ENCODE peak calls at places on chromosomes 3 and 15, in nine cellular contexts. D, P, M, R, T, I, L, A and V are unnamed samples.
A peak's percentile ranks its signal among the peaks of the same experiment; 100 is the strongest.

GRCh38 chr3:159886050-159886449 is 102.6 kb upstream of the IL12A start:
- DNase-seq in R (no peak), A (no peak), M (no peak), P (no peak), T (no peak), I (no peak), D (no peak), L (no peak), V (no peak)

GRCh38 chr3:57166660-57167059 is 1.5 kb upstream of the IL17RD start:
- DNase-seq in P (no peak), A (no peak), D (no peak), L (no peak), M (no peak), T (no peak), I (no peak), R (no peak), V (no peak)

GRCh38 chr3:132563409-132564074 is 33.5 kb upstream of the ACKR4 start:
- DNase-seq in R (no peak), I (no peak), L (no peak), P (no peak), M (no peak), T (no peak), A (no peak), D (no peak), V (no peak)

GRCh38 chr3:128996200-128996599 is 2.3 kb upstream of the CFAP92 start:
- DNase-seq in R (no peak), A (no peak), D (no peak), T (no peak), L (no peak), I (no peak), P (no peak), M (no peak), V (no peak)

GRCh38 chr15:59290311-59291213 is 82.1 kb downstream of the MYO1E start:
- DNase-seq in T (peak; percentile 64), A (no peak), L (no peak), R (no peak), I (no peak), D (no peak), M (no peak), P (no peak), V (no peak)

GRCh38 chr3:8458711-8459110 is 42.9 kb upstream of the LMCD1 start:
- DNase-seq in I (no peak), T (no peak), D (peak; percentile 61), M (no peak), R (no peak), P (no peak), L (no peak), A (peak; percentile 98), V (peak; percentile 72)

GRCh38 chr3:181694805-181695660 is 16.7 kb upstream of the SOX2 start:
- DNase-seq in L (no peak), T (no peak), A (peak; percentile 57), R (no peak), I (no peak), M (no peak), P (no peak), D (no peak), V (peak; percentile 30)

GRCh38 chr3:87350367-87351199 is 74.2 kb upstream of the POU1F1 start:
- DNase-seq in R (peak; percentile 53), M (no peak), I (peak; percentile 38), D (peak; percentile 48), P (peak; percentile 42), A (peak; percentile 42), T (peak; percentile 46), L (no peak), V (peak; percentile 56)

GRCh38 chr15:29612096-29612495 is 210.2 kb downstream of the TJP1 start:
- DNase-seq in T (no peak), I (no peak), L (no peak), A (peak; percentile 88), R (peak; percentile 77), D (peak; percentile 89), M (no peak), P (no peak), V (peak; percentile 87)

GRCh38 chr3:87167634-87168456 is 59.3 kb upstream of the CHMP2B start:
- DNase-seq in M (no peak), I (peak; percentile 46), D (peak; percentile 59), A (peak; percentile 34), L (no peak), P (peak; percentile 15), R (peak; percentile 56), T (peak; percentile 68), V (peak; percentile 53)

GRCh38 chr3:11495948-11496557 is 147.7 kb downstream of the VGLL4 start:
- DNase-seq in T (no peak), L (no peak), A (peak; percentile 92), I (no peak), M (no peak), P (no peak), R (no peak), D (no peak), V (peak; percentile 44)

GRCh38 chr3:52015431-52016256 is 19.9 kb upstream of the RPL29 start:
- DNase-seq in M (no peak), P (no peak), T (no peak), R (no peak), I (no peak), D (no peak), L (no peak), A (no peak), V (no peak)

GRCh38 chr3:28972921-28973320 is 307.9 kb upstream of the RBMS3 start:
- DNase-seq in I (no peak), T (no peak), M (no peak), L (no peak), D (peak; percentile 1), A (peak; percentile 76), R (peak; percentile 17), P (no peak), V (peak; percentile 87)

GRCh38 chr3:37375184-37376120 is 201.1 kb upstream of the LRRFIP2 start:
- DNase-seq in I (no peak), T (no peak), M (no peak), D (no peak), A (no peak), R (no peak), L (no peak), P (no peak), V (no peak)

GRCh38 chr3:57726395-57726794 is 29.7 kb upstream of the SLMAP start:
- DNase-seq in R (no peak), L (no peak), P (no peak), M (no peak), I (no peak), T (no peak), A (no peak), D (no peak), V (no peak)

GRCh38 chr15:31265871-31266711 is 60.5 kb upstream of the KLF13 start:
- DNase-seq in P (peak; percentile 87), D (peak; percentile 18), T (no peak), A (no peak), M (no peak), R (no peak), L (peak; percentile 38), I (no peak), V (no peak)

GRCh38 chr3:132659000-132659369 is 624 bp downstream of the ACAD11 start:
- DNase-seq in P (peak; percentile 2), M (no peak), A (no peak), L (no peak), I (no peak), T (no peak), R (peak; percentile 13), D (no peak), V (peak; percentile 43)

GRCh38 chr15:87527416-87527815 is 729.1 kb downstream of the NTRK3 start:
- DNase-seq in L (no peak), I (no peak), P (no peak), T (no peak), A (peak; percentile 82), D (no peak), R (peak; percentile 82), M (no peak), V (peak; percentile 81)

GRCh38 chr3:114650808-114651207 is 357.0 kb downstream of the TIGIT start:
- DNase-seq in T (no peak), P (no peak), L (no peak), M (no peak), A (peak; percentile 87), I (peak; percentile 88), R (peak; percentile 65), D (peak; percentile 54), V (peak; percentile 72)

GRCh38 chr3:175266478-175266877 is 407.3 kb downstream of the NAALADL2 start:
- DNase-seq in A (peak; percentile 54), L (no peak), I (no peak), T (no peak), D (no peak), M (no peak), P (no peak), R (peak; percentile 8), V (no peak)

GRCh38 chr15:74312445-74313007 is 54.9 kb downstream of the CYP11A1 start:
- DNase-seq in I (no peak), D (no peak), M (no peak), P (no peak), A (no peak), T (peak; percentile 3), R (no peak), L (no peak), V (no peak)

GRCh38 chr3:162721736-162722135 is 1225.1 kb downstream of the OTOL1 start:
- DNase-seq in R (no peak), M (no peak), A (no peak), I (no peak), L (no peak), P (no peak), D (no peak), T (no peak), V (peak; percentile 53)

GRCh38 chr15:69305204-69305931 is 6.7 kb downstream of the PAQR5 start:
- DNase-seq in R (peak; percentile 95), I (peak; percentile 74), A (peak; percentile 93), T (no peak), L (no peak), P (no peak), M (no peak), D (peak; percentile 67), V (peak; percentile 98)

GRCh38 chr3:21752749-21753347 is 1.8 kb upstream of the ZNF385D start:
- DNase-seq in T (peak; percentile 62), A (peak; percentile 68), P (no peak), D (peak; percentile 66), M (no peak), I (no peak), L (no peak), R (peak; percentile 54), V (peak; percentile 66)